ENCODE peak calls at places on chromosomes 5 and 9, in eight cellular contexts. V is stimulated activated CD8-positive, alpha-beta memory T cell treated with anti-CD3 and anti-CD28 coated beads, Interleukin-2, amount 100 ng/mL, for 48 hours; D is CD4-positive, alpha-beta T cell; B is activated naive CD4-positive, alpha-beta T cell; S is NCI-H460; R is GM06990; X is stimulated activated CD4-positive, alpha-beta T cell treated with anti-CD3 and anti-CD28 coated beads, Interleukin-1b, Interleukin-23, amount 100 ng/mL, for 48 hours; O is NCI-H226. H is an unnamed sample.
A peak's percentile ranks its signal among the peaks of the same experiment; 100 is the strongest.

GRCh38 chr9:27407966-27408365 is 111.0 kb upstream of the EQTN start:
- DNase-seq in S (no peak), R (no peak), O (peak; percentile 67), B (no peak), X (no peak), D (no peak), V (no peak), H (no peak)

GRCh38 chr9:93079371-93079770 is 16.6 kb upstream of the CARD19 start:
- DNase-seq in X (no peak), V (no peak), O (no peak), R (no peak), B (no peak), D (no peak), S (no peak), H (no peak)

GRCh38 chr5:171494452-171495121 is 75.1 kb downstream of the FGF18 start:
- DNase-seq in D (no peak), X (no peak), V (no peak), O (peak; percentile 59), B (no peak), S (peak; percentile 24), R (no peak), H (no peak)

GRCh38 chr5:76685598-76686169 is 30.2 kb upstream of the F2R start:
- DNase-seq in O (no peak), S (no peak), B (no peak), R (no peak), D (no peak), X (no peak), V (no peak), H (no peak)

GRCh38 chr9:115220339-115221009 is 102.5 kb upstream of the TNC start:
- DNase-seq in X (no peak), R (no peak), S (no peak), O (no peak), B (no peak), V (no peak), D (no peak), H (no peak)

GRCh38 chr9:110555971-110556370 is 23.6 kb downstream of the SVEP1 start:
- DNase-seq in O (peak; percentile 95), D (no peak), B (no peak), X (no peak), V (no peak), S (peak; percentile 25), R (no peak), H (no peak)

GRCh38 chr9:114261987-114262386 is 60.9 kb upstream of the ORM1 start:
- DNase-seq in D (no peak), O (no peak), X (no peak), V (no peak), R (no peak), S (no peak), B (no peak), H (no peak)

GRCh38 chr5:150377964-150378694 is 20.6 kb downstream of the TCOF1 start:
- DNase-seq in S (no peak), O (no peak), V (no peak), X (no peak), R (no peak), B (no peak), D (no peak), H (no peak)

GRCh38 chr5:71492817-71493615 is 37.6 kb downstream of the BDP1 start:
- DNase-seq in R (no peak), O (no peak), D (no peak), V (no peak), S (no peak), B (no peak), X (no peak), H (no peak)

GRCh38 chr5:16568875-16569580 is 47.8 kb downstream of the RETREG1 start:
- DNase-seq in O (no peak), D (no peak), X (no peak), R (no peak), B (no peak), V (no peak), S (peak; percentile 29), H (no peak)

GRCh38 chr9:1005043-1005667 is 28.7 kb downstream of the DMRT3 start:
- DNase-seq in X (no peak), S (peak; percentile 48), R (peak; percentile 34), V (no peak), B (no peak), D (no peak), O (no peak), H (no peak)

GRCh38 chr9:79572032-79572890 is 496 bp downstream of the TLE4 start:
- DNase-seq in X (peak; percentile 22), V (no peak), O (peak; percentile 20), B (peak; percentile 43), S (peak; percentile 30), R (peak; percentile 69), D (no peak), H (peak; percentile 52)

GRCh38 chr9:16637938-16638337 is 232.5 kb downstream of the BNC2 start:
- DNase-seq in B (no peak), O (no peak), R (no peak), D (no peak), S (no peak), V (no peak), X (no peak), H (no peak)

GRCh38 chr5:90983148-90983547 is 400.0 kb downstream of the ARRDC3 start:
- DNase-seq in B (no peak), S (no peak), D (no peak), O (peak; percentile 98), V (no peak), X (no peak), R (no peak), H (no peak)

GRCh38 chr5:177304392-177305119 is 957 bp downstream of the PRELID1 start:
- DNase-seq in B (no peak), X (peak; percentile 32), O (no peak), V (no peak), S (no peak), R (no peak), D (no peak), H (no peak)

GRCh38 chr5:134609232-134609851 is 23.3 kb downstream of the SAR1B start:
- DNase-seq in V (no peak), D (no peak), R (no peak), O (no peak), S (no peak), X (peak; percentile 13), B (no peak), H (no peak)

GRCh38 chr5:42301349-42301748 is 121.9 kb upstream of the GHR start:
- DNase-seq in R (no peak), D (no peak), B (no peak), X (no peak), V (no peak), S (peak; percentile 24), O (no peak), H (no peak)